ENCODE peak calls at places on chromosomes 2 and 18, in ten cellular contexts. I is amygdala; F is activated T-helper 1 cell treated with anti-CD3 and anti-CD28 coated beads, Interleukin-2, amount 50 U/mL, for 16 hours; H is cardiac muscle cell; R is RWPE2; B is Caco-2; Q is activated CD8-positive, alpha-beta memory T cell treated with anti-CD3 and anti-CD28 coated beads for 24 hours; C is adrenal gland; U is posterior vena cava; K is H1. A is an unnamed sample.

GRCh38 chr2:26848336-26849055 is 564 bp downstream of the DPYSL5 start:
- DNase-seq in I (no peak), F (no peak), H (peak), R (no peak), B (peak), Q (peak), C (no peak), U (peak), K (peak), A (peak)

GRCh38 chr2:35356332-35356731 is 999.2 kb upstream of the CRIM1 start:
- DNase-seq in I (no peak), F (no peak), H (no peak), R (no peak), B (no peak), Q (no peak), C (no peak), U (no peak), K (no peak), A (no peak)

GRCh38 chr2:15040429-15041084 is 408.0 kb downstream of the LRATD1 start:
- DNase-seq in I (no peak), F (no peak), H (no peak), R (no peak), B (no peak), Q (no peak), C (no peak), U (no peak), K (no peak), A (no peak)

GRCh38 chr2:37417321-37417720 is 72.9 kb downstream of the QPCT start:
- DNase-seq in I (no peak), F (no peak), H (no peak), R (no peak), B (no peak), Q (no peak), C (no peak), U (no peak), K (no peak), A (no peak)

GRCh38 chr2:219728993-219729487 is 101.6 kb downstream of the SLC4A3 start:
- DNase-seq in I (no peak), F (no peak), H (no peak), R (no peak), B (peak), Q (no peak), C (no peak), U (no peak), K (no peak), A (no peak)

GRCh38 chr2:236606023-236606422 is 36.4 kb downstream of the ACKR3 start:
- DNase-seq in I (no peak), F (no peak), H (no peak), R (no peak), B (no peak), Q (no peak), C (no peak), U (no peak), K (no peak), A (no peak)

GRCh38 chr18:43719264-43719795 is 442.0 kb upstream of the SYT4 start:
- DNase-seq in I (no peak), F (no peak), H (no peak), R (no peak), B (peak), Q (no peak), C (no peak), U (no peak), K (no peak), A (no peak)

GRCh38 chr2:186950694-186951093 is 101.7 kb upstream of the ZSWIM2 start:
- DNase-seq in I (no peak), F (no peak), H (no peak), R (no peak), B (no peak), Q (no peak), C (no peak), U (no peak), K (peak), A (no peak)

GRCh38 chr18:9905401-9905922 is 8.4 kb upstream of the VAPA start:
- DNase-seq in I (no peak), F (no peak), H (no peak), R (no peak), B (no peak), Q (no peak), C (no peak), U (no peak), K (no peak), A (no peak)

GRCh38 chr2:3595985-3596384 is 1.1 kb downstream of the COLEC11 start:
- DNase-seq in I (no peak), F (no peak), H (no peak), R (no peak), B (no peak), Q (no peak), C (no peak), U (peak), K (no peak), A (no peak)

GRCh38 chr2:235938611-235939010 is 229.6 kb downstream of the GBX2 start:
- DNase-seq in I (no peak), F (no peak), H (no peak), R (peak), B (no peak), Q (no peak), C (no peak), U (no peak), K (no peak), A (no peak)

GRCh38 chr2:105882920-105883319 is 138.2 kb downstream of the NCK2 start:
- DNase-seq in I (no peak), F (no peak), H (no peak), R (no peak), B (no peak), Q (no peak), C (no peak), U (no peak), K (no peak), A (no peak)

GRCh38 chr18:62282188-62282629 is 42.9 kb upstream of the TNFRSF11A start:
- DNase-seq in I (no peak), F (no peak), H (no peak), R (no peak), B (no peak), Q (no peak), C (no peak), U (no peak), K (no peak), A (no peak)

GRCh38 chr2:213861638-213862037 is 549.2 kb upstream of the VWC2L start:
- DNase-seq in I (no peak), F (no peak), H (no peak), R (no peak), B (no peak), Q (no peak), C (no peak), U (no peak), K (no peak), A (no peak)

GRCh38 chr18:79595876-79596374 is 83.7 kb upstream of the CTDP1 start:
- DNase-seq in I (no peak), F (no peak), H (no peak), R (peak), B (no peak), Q (no peak), C (no peak), U (peak), K (no peak), A (no peak)

GRCh38 chr2:240237609-240238151 is 97.2 kb upstream of the OTOS start:
- DNase-seq in I (no peak), F (no peak), H (no peak), R (no peak), B (no peak), Q (peak), C (peak), U (no peak), K (peak), A (no peak)

GRCh38 chr2:16508061-16508851 is 157.4 kb downstream of the CYRIA start:
- DNase-seq in I (no peak), F (no peak), H (peak), R (no peak), B (peak), Q (no peak), C (peak), U (no peak), K (peak), A (peak)

GRCh38 chr2:232504438-232504837 is 15.8 kb upstream of the PRSS56 start:
- DNase-seq in I (peak), F (no peak), H (no peak), R (no peak), B (no peak), Q (no peak), C (no peak), U (no peak), K (no peak), A (no peak)

GRCh38 chr2:136008205-136008865 is 22.9 kb upstream of the DARS1 start:
- DNase-seq in I (no peak), F (peak), H (no peak), R (no peak), B (no peak), Q (peak), C (peak), U (peak), K (no peak), A (no peak)

GRCh38 chr2:118032169-118033013 is 18.5 kb upstream of the CCDC93 start:
- DNase-seq in I (no peak), F (no peak), H (peak), R (no peak), B (peak), Q (peak), C (peak), U (no peak), K (peak), A (peak)

GRCh38 chr2:228841475-228841874 is 429.6 kb downstream of the PID1 start:
- DNase-seq in I (no peak), F (no peak), H (no peak), R (no peak), B (no peak), Q (no peak), C (no peak), U (no peak), K (no peak), A (no peak)

GRCh38 chr2:138503087-138503442 is 1.5 kb downstream of the SPOPL start:
- DNase-seq in I (no peak), F (no peak), H (no peak), R (no peak), B (no peak), Q (no peak), C (no peak), U (no peak), K (no peak), A (no peak)

GRCh38 chr2:105361132-105361889 is 24.0 kb downstream of the C2orf49 start:
- DNase-seq in I (no peak), F (no peak), H (no peak), R (no peak), B (no peak), Q (no peak), C (no peak), U (no peak), K (no peak), A (no peak)

GRCh38 chr18:50281295-50281971 is at the start of gene MBD1:
- DNase-seq in I (peak), F (peak), H (peak), R (peak), B (peak), Q (peak), C (peak), U (peak), K (peak), A (peak)

GRCh38 chr2:176553685-176554106 is 284.5 kb downstream of the MTX2 start:
- DNase-seq in I (peak), F (no peak), H (peak), R (peak), B (peak), Q (peak), C (peak), U (peak), K (peak), A (no peak)